ENCODE peak calls at places on chromosomes 5 and 9, in six cellular contexts. M, B, J, Z, C and N are unnamed samples.

GRCh38 chr5:76473676-76474075 is 70.6 kb downstream of the IQGAP2 start:
- DNase-seq in M (no peak), B (no peak), J (no peak), Z (peak), C (no peak), N (no peak)

GRCh38 chr9:7739595-7739994 is 60.0 kb downstream of the DMAC1 start:
- DNase-seq in M (no peak), B (no peak), J (no peak), Z (peak), C (no peak), N (no peak)

GRCh38 chr5:1799602-1800469 is at the start of gene MRPL36:
- DNase-seq in M (peak), B (peak), J (no peak), Z (peak), C (peak), N (peak)

GRCh38 chr5:88251048-88251711 is 17.5 kb downstream of the TMEM161B start:
- DNase-seq in M (no peak), B (no peak), J (no peak), Z (peak), C (no peak), N (no peak)

GRCh38 chr5:54732108-54732507 is 214.5 kb downstream of the SNX18 start:
- DNase-seq in M (no peak), B (no peak), J (no peak), Z (no peak), C (no peak), N (no peak)

GRCh38 chr5:173481821-173482220 is 134.6 kb downstream of the BOD1 start:
- DNase-seq in M (no peak), B (no peak), J (no peak), Z (no peak), C (no peak), N (no peak)

GRCh38 chr9:117720555-117720954 is 16.4 kb downstream of the TLR4 start:
- DNase-seq in M (no peak), B (no peak), J (no peak), Z (no peak), C (no peak), N (peak)

GRCh38 chr5:93622240-93622885 is 39.3 kb downstream of the NR2F1 start:
- DNase-seq in M (peak), B (peak), J (no peak), Z (no peak), C (no peak), N (peak)

GRCh38 chr5:25544652-25545249 is 900.0 kb upstream of the CDH10 start:
- DNase-seq in M (peak), B (peak), J (peak), Z (peak), C (no peak), N (peak)

GRCh38 chr5:172641359-172642045 is 439 bp downstream of the NEURL1B start:
- DNase-seq in M (no peak), B (peak), J (no peak), Z (no peak), C (no peak), N (no peak)

DNA sequence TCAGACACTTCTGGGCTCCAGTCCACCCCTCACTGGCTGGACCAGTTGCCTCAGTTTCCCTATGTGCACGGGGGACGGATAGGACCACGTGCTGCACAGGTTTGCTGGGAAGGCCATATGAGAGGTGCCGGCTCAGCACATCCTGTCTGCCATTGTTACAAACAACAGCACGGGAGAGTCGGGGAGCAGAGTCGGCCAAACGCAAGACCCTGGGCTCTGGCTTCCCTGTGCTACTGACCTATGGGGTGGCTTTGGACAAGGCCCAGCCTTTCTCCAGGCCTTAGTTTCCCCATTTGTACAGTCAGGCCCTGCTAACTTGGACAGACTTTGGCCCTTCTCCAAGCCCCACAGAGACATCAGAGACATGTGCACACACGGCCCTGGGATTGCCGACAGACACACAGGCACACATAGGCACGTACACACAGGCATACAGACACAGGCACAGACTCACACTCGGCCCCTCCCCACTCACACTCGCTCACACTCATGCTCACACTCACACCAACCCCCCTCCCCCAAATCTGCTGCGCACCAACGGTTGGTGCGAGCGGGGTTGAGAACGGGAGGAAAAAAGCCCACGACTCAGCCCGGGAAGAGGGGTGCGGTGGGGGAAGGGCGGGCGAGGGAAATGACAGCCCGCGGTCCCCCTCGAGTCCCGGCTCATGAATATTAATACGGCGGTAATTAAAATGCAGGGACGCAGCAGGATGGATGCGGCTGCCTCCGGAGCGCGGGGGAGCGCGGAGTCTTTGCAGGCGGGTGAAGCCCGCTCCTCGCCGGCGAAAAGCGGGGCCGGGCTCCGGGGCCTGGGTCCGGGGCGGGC is 133.0 kb downstream of the C9orf50 start:
- DNase-seq in M (no peak), B (peak), J (no peak), Z (peak), C (peak), N (peak)
- H3K4me3 ChIP-seq in M (peak), B (peak), J (no peak), Z (peak), C (peak), N (no peak)

GRCh38 chr9:89352874-89353649 is 34.8 kb downstream of the SECISBP2 start:
- DNase-seq in M (no peak), B (no peak), J (no peak), Z (no peak), C (no peak), N (no peak)
- TF ChIP-seq MYC in M (no peak), B (no peak), J (no peak), Z (no peak), C (no peak), N (no peak)

GRCh38 chr9:68780377-68780707 is 75.3 kb downstream of the PIP5K1B start:
- DNase-seq in M (no peak), B (no peak), J (no peak), Z (no peak), C (no peak), N (no peak)
- TF ChIP-seq CTCF in M (no peak), B (peak), J (no peak), Z (peak), C (no peak), N (no peak)

DNA sequence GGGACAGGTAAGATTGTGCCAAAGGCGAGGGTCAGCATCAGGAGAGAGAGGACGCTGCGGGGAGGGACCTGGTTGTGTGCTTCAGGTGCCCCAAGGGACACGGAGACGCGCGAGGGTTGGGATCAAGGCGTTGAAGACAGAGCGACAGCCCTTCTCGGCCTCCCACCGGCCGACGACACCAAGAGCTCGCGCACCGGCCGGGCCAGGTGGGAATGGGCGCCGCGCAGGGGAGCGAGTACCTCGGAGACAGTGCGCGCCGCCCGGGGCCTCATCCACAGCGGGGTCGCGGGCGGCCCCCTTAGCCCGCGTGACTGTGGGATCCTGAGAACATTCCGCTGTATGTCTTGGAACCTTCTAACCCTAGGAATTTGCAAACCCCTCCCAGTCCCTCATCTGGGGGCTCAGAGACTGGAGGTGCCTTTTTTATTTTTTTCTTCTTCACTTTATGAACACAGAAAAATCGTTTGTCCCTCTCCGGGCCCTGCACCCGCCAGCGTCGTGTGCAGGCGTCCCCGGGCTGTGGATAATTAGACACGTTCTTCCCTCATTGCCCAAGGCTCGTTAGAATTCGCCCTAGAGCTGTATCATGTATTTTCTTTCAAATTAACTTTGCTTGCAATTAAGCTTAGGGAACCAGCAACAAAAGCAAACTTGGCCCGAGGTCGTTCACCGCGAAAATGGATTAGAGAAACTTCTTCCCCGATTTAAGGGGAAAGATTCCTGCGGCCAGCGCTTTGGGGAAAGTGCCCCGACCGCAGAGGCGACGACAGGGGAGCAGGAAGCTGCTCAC is 4.8 kb downstream of the FOXE1 start:
- DNase-seq in M (no peak), B (no peak), J (no peak), Z (no peak), C (no peak), N (peak)
- H3K4me3 ChIP-seq in M (no peak), B (no peak), J (no peak), Z (no peak), C (no peak), N (no peak)

GRCh38 chr5:8601831-8602354 is 732.9 kb downstream of the MTRR start:
- DNase-seq in M (no peak), B (no peak), J (no peak), Z (no peak), C (no peak), N (no peak)

GRCh38 chr5:8598996-8599395 is 730.0 kb downstream of the MTRR start:
- DNase-seq in M (no peak), B (no peak), J (no peak), Z (no peak), C (no peak), N (no peak)

GRCh38 chr5:8600843-8601242 is 731.9 kb downstream of the MTRR start:
- DNase-seq in M (no peak), B (no peak), J (no peak), Z (no peak), C (no peak), N (no peak)

DNA sequence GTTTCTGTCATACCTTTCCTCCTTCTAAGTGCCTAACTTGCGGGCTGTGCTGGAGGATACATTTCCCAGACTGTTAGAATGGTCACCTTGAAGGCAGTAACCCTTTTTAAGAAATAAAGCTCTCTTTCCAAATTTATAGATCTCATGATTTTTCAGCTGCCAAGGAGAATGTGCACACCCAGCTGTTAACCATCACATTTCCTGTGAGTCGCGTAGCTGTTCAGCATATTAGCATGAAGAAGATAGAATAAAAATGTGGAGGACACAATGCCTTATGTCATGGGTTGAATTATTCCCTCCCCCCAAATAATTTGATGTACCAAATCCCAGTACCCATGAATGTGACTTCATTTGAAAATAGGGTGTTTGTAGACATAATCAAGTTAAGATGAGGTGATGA is 729.4 kb downstream of the MTRR start:
- DNase-seq in M (no peak), B (no peak), J (no peak), Z (no peak), C (no peak), N (no peak)
- TF ChIP-seq MYC in M (no peak), B (no peak), J (no peak), Z (no peak), C (no peak), N (no peak)

GRCh38 chr9:70340572-70340971 is 73.9 kb downstream of the KLF9 start:
- DNase-seq in M (peak), B (peak), J (no peak), Z (peak), C (peak), N (peak)
- TF ChIP-seq CTCF in M (peak), B (peak), J (no peak), Z (no peak), C (peak), N (no peak)

DNA sequence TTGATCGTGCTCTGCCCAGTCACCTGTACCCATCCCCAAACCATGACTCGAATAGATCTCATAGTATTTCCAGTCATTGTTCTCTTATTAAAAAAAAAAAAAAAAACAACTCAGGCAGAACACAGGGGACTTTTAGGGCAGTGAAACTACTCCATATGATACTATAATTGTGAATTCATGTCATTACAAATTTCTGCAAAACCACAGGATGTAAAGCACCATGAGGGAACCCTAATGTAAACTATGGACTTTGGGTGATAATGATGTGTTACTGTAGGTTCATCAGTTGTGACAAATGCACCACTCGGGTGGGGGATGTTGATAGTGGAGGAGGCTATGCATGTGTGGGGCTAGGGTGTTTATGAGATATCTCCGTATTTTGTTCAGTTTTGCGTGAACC is 133.8 kb downstream of the RAB3C start:
- DNase-seq in M (no peak), B (no peak), J (no peak), Z (no peak), C (no peak), N (no peak)
- H3K4me3 ChIP-seq in M (no peak), B (no peak), J (no peak), Z (no peak), C (no peak), N (no peak)

GRCh38 chr5:109688647-109688998 is 1.1 kb upstream of the MAN2A1 start:
- DNase-seq in M (peak), B (no peak), J (peak), Z (peak), C (no peak), N (peak)
- TF ChIP-seq MYC in M (no peak), B (no peak), J (no peak), Z (no peak), C (no peak), N (no peak)